ENCODE peak calls at places on chromosomes 12 and 14, in nine cellular contexts. J, G, C, E, F, Y, O, Z and B are unnamed samples.

GRCh38 chr12:10067942-10068341 is 30.8 kb downstream of the CLEC1A start:
- DNase-seq in O (no peak), Z (no peak), G (no peak), J (no peak), C (no peak), Y (no peak), F (no peak), E (no peak), B (no peak)

GRCh38 chr14:104386281-104386841 is 193.2 kb upstream of the C14orf180 start:
- DNase-seq in J (no peak), F (peak), E (no peak), C (no peak), O (no peak), Y (no peak), Z (no peak), G (peak), B (no peak)

GRCh38 chr14:67358914-67359313 is 690 bp downstream of the ATP6V1D start:
- DNase-seq in J (no peak), F (no peak), O (no peak), C (no peak), Y (no peak), G (no peak), E (no peak), Z (no peak), B (no peak)

GRCh38 chr14:100660498-100661339 is 66.0 kb upstream of the DLK1 start:
- DNase-seq in O (no peak), Z (peak), J (no peak), F (no peak), G (no peak), E (no peak), C (no peak), Y (peak), B (peak)

GRCh38 chr14:91142214-91142668 is 28.4 kb downstream of the DGLUCY start:
- DNase-seq in Y (no peak), O (no peak), Z (no peak), G (no peak), J (no peak), E (no peak), F (no peak), C (no peak), B (no peak)

GRCh38 chr14:71739273-71739990 is 192.8 kb upstream of the RGS6 start:
- DNase-seq in O (no peak), J (no peak), Y (peak), E (no peak), F (no peak), Z (no peak), C (no peak), G (no peak), B (no peak)

GRCh38 chr14:51028851-51029754 is 65.8 kb downstream of the TRIM9 start:
- DNase-seq in G (no peak), C (no peak), E (no peak), Z (no peak), F (no peak), O (no peak), Y (peak), J (no peak), B (no peak)

GRCh38 chr14:22657861-22658260 is 13.7 kb upstream of the OR6J1 start:
- DNase-seq in Z (no peak), J (no peak), E (no peak), C (no peak), Y (peak), F (no peak), O (no peak), G (no peak), B (peak)

GRCh38 chr12:104956870-104957301 is 1.2 kb downstream of the SLC41A2 start:
- DNase-seq in F (no peak), J (no peak), C (no peak), E (no peak), G (no peak), Y (peak), Z (no peak), O (no peak), B (peak)

GRCh38 chr14:100391777-100392176 is 68.6 kb downstream of the SLC25A47 start:
- DNase-seq in C (no peak), G (no peak), F (no peak), Y (peak), Z (no peak), O (no peak), J (no peak), E (no peak), B (peak)

GRCh38 chr14:91575469-91576208 is 65.5 kb upstream of the PPP4R3A start:
- DNase-seq in J (no peak), Y (no peak), F (no peak), Z (no peak), E (no peak), G (no peak), O (no peak), C (no peak), B (no peak)